ENCODE peak calls at places on chromosome 19, in seven cellular contexts. L, Z, M, Y, I, V and O are unnamed samples. For H3K4me1, the result is how much of the 10 kb centered on the place peaks cover.

GRCh38 chr19:11535792-11536595 is 2.7 kb upstream of the CNN1 start:
- DNase-seq in M (peak), Y (peak), Z (peak), V (peak), I (peak), L (peak), O (peak)

GRCh38 chr19:46725036-46725820 is 8.3 kb upstream of the PRKD2 start:
- DNase-seq in V (no peak), Z (no peak), Y (no peak), L (no peak), M (peak), I (no peak), O (no peak)

GRCh38 chr19:17327654-17328516 is 6.8 kb downstream of the ANO8 start:
- DNase-seq in I (no peak), V (peak), Z (peak), Y (peak), M (peak), L (no peak), O (no peak)

GRCh38 chr19:32448026-32448425 is 42.5 kb downstream of the DPY19L3 start:
- DNase-seq in L (no peak), M (no peak), Y (no peak), I (no peak), V (no peak), Z (no peak), O (no peak)

GRCh38 chr19:49843265-49843664 is 7.7 kb upstream of the PTOV1 start:
- DNase-seq in I (no peak), Y (no peak), M (no peak), Z (no peak), V (no peak), L (no peak), O (no peak)

GRCh38 chr19:35609881-35610353 is 2.6 kb upstream of the HAUS5 start:
- DNase-seq in I (no peak), L (no peak), Z (no peak), Y (no peak), V (no peak), M (no peak), O (no peak)

GRCh38 chr19:34096020-34096915 is 76.0 kb upstream of the LSM14A start:
- DNase-seq in Y (no peak), I (no peak), Z (peak), V (peak), M (peak), L (no peak), O (no peak)

GRCh38 chr19:47356900-47357299 is 7.8 kb downstream of the DHX34 start:
- DNase-seq in L (no peak), Y (no peak), Z (no peak), I (no peak), V (no peak), M (peak), O (no peak)

GRCh38 chr19:55472463-55472862 is 4.0 kb upstream of the ZNF628 start:
- DNase-seq in L (no peak), V (no peak), M (peak), Z (peak), I (no peak), Y (peak), O (no peak)

DNA sequence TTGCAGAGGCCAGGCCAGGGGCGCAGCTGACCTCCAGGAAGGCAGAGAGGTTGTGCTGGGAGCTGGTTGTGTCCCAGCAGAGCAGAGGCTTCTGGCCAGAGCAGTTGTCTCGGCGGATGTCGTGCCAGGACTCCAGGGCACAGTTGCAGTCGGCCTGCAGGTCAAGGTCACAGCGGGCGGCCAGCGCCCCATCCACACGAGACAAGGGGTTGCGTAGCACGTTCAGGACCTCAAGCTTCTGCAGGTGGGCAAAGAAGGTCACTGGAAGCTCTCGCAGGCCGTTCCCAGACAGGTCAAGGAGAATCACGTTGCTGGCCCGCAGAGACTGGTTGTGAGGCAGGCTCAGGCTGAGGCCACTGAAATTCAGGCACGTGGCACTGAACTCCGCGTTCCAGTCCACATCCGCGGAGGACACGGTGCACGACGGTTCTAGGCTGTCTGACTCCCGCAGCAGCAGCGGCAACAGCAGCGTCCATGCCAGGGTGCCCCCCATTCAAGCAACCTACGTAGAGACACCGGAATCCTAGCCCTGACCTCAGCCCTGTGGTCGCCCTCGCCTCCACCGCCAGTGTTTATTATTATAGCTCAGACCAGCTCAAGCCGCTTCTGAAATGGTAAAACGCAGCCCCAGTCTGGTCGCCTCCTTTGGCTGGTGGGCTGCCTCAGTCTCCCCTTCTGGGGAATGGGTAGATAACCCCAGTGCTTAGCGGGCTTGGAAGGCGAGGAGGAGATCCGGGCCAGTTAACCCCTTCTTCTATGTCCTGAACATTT is 766 bp downstream of the LRRC25 start:
- DNase-seq in L (no peak), M (no peak), Z (no peak), Y (peak), V (no peak), I (no peak), O (no peak)
- H3K4me1 ChIP-seq in L (under half), M (under half), Z (under half), Y (under half), V (under half), I (under half), O (under half)

GRCh38 chr19:15292847-15293582 is 39.3 kb downstream of the BRD4 start:
- DNase-seq in L (no peak), I (no peak), M (no peak), V (no peak), Y (no peak), Z (no peak), O (peak)
- H3K4me1 ChIP-seq in L (half or more), I (under half), M (under half), V (half or more), Y (half or more), Z (under half), O (half or more)

GRCh38 chr19:41221514-41222205 is 2.6 kb downstream of the AXL start:
- DNase-seq in L (no peak), M (no peak), Z (no peak), V (no peak), I (no peak), Y (no peak), O (no peak)

GRCh38 chr19:41225238-41226052 is 6.4 kb downstream of the AXL start:
- DNase-seq in L (peak), I (peak), M (peak), Y (no peak), V (peak), Z (no peak), O (peak)

GRCh38 chr19:41222240-41222639 is 3.2 kb downstream of the AXL start:
- DNase-seq in I (no peak), L (no peak), V (no peak), Z (no peak), Y (no peak), M (no peak), O (no peak)

GRCh38 chr19:41224632-41225031 is 5.6 kb downstream of the AXL start:
- DNase-seq in Y (no peak), V (no peak), M (no peak), I (no peak), Z (no peak), L (no peak), O (no peak)

DNA sequence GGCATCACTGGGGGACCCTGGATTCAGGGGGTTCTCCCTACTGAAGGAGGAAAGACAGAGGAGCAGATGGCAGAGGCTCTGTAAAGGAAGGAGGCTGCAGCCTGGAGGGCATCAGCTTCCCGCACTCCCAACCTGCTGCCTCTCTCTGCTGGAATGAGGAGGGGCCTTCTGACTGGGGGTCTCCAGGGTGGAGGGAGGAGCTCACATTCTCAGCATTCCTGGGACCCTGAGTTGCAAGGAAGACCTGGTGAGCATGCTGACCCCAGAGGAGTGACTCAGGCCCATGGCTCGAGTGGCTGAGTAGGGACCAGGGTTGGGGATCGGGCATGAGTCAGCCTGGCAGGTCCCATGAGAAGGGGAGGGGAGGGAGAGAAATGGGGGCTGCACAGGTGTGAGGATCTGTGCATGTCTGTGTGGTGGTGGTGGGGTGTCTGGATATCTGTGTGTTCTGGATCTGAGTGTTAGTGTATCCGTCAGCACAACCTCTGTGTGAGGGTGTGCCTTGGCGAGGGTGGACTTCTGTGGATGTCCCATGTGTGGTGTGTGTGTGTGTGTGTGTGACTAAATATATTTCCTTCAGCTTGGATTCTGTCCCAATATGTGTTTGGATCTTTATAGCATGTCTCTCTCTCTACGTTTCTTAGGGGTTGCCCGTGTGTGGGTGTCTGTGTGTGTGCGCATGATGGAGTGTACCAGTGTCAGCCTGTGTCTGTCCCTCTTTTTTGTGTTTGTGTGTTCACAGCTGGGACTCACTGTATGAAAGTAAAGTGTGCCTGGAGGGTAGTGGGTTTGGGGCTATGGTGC is 4.6 kb downstream of the AXL start:
- DNase-seq in Z (peak), I (no peak), M (peak), L (no peak), Y (no peak), V (peak), O (peak)
- H3K4me1 ChIP-seq in Z (under half), I (under half), M (half or more), L (under half), Y (under half), V (under half), O (under half)

GRCh38 chr19:7182489-7182888 is 111.7 kb downstream of the INSR start:
- DNase-seq in Z (no peak), Y (no peak), I (no peak), L (no peak), V (no peak), M (no peak), O (no peak)

GRCh38 chr19:7177926-7178325 is 108.4 kb downstream of the ZNF557 start:
- DNase-seq in I (no peak), V (no peak), Z (no peak), L (no peak), M (no peak), Y (no peak), O (no peak)

GRCh38 chr19:7176792-7177191 is 107.3 kb downstream of the ZNF557 start:
- DNase-seq in M (no peak), I (no peak), Z (no peak), L (no peak), Y (no peak), V (no peak), O (no peak)

DNA sequence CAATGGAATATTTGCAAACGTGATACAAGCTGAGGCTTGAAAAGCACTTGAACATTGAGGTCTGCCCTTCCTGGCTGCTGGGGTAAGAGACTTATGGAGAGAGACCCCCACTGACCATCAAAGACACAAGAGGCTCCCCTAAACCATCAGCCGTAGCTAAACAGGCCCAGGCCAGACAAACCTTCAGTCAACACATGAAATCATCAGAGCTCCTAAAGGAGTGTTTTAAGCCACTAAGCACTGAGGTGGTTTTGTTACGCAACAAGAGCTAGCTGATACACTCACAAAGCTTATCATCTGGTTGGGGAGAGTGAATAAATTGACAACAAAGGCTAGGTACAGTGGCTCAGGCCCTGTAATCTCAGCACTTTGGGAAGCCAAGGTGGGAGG is 110.4 kb downstream of the ZNF557 start:
- DNase-seq in I (no peak), L (no peak), Z (no peak), Y (no peak), M (no peak), V (no peak), O (no peak)
- H3K4me1 ChIP-seq in I (under half), L (half or more), Z (under half), Y (under half), M (under half), V (under half), O (under half)

GRCh38 chr19:52269338-52270261 is at the start of gene ZNF766:
- DNase-seq in I (peak), M (peak), L (peak), V (peak), Y (peak), Z (peak), O (peak)

GRCh38 chr19:52273301-52273700 is 3.9 kb downstream of the ZNF766 start:
- DNase-seq in I (no peak), M (no peak), L (no peak), Z (no peak), Y (no peak), V (no peak), O (no peak)

GRCh38 chr19:52274191-52274590 is 4.8 kb downstream of the ZNF766 start:
- DNase-seq in L (no peak), V (no peak), Z (no peak), M (no peak), Y (no peak), I (no peak), O (no peak)

DNA sequence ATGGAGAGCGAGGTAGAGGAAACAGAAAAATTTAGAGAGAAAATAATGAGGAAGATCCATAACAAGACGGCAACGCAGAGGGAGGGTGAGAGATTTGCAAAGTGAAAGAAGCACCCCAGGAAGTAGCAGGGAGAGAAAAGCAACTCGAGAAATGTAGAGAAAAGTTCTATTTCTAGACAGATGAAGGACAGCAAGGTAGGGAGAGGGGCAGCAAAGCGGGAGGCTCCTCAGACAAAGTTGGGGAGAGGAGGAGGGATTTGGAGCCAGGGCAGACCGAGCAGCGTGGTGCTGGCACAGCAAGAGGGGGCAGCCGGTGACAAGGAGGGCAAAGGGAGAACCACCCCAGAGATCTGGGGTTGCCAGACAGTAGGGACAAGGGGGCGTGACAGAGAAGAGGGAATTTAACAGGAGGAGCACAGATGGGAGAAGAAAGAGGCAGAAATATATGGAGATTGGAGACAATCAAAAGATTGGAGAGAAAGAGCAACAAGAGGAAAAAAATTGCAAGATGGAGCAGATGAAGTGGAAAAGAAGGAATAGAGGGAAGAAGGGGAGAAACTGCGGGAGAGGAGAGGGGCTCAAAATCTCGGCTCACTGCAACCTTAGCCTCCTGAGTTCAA is 989 bp downstream of the ZNF766 start:
- DNase-seq in M (no peak), L (no peak), Y (no peak), I (no peak), V (no peak), Z (peak), O (no peak)
- H3K4me1 ChIP-seq in M (under half), L (under half), Y (under half), I (under half), V (under half), Z (under half), O (under half)

GRCh38 chr19:51709575-51709974 is 14.2 kb downstream of the HAS1 start:
- DNase-seq in L (no peak), V (no peak), Z (no peak), M (no peak), I (no peak), Y (no peak), O (no peak)
- H3K4me1 ChIP-seq in L (under half), V (under half), Z (under half), M (under half), I (under half), Y (under half), O (under half)